ENCODE peak calls at places on chromosomes 7 and 10, in five cellular contexts. Q, R, P, N and M are unnamed samples.

GRCh38 chr7:66930341-66930740 is 9.3 kb downstream of the TMEM248 start:
- DNase-seq in Q (no peak), P (peak), R (no peak), N (peak), M (peak)

GRCh38 chr10:48444861-48445841 is 138.7 kb downstream of the MAPK8 start:
- DNase-seq in Q (no peak), P (no peak), N (no peak), R (peak), M (no peak)

GRCh38 chr7:155644971-155645509 is 579 bp downstream of the RBM33 start:
- DNase-seq in N (peak), Q (peak), P (peak), R (peak), M (peak)

GRCh38 chr7:50657341-50657873 is 92.2 kb upstream of the DDC start:
- DNase-seq in P (no peak), N (peak), Q (no peak), R (no peak), M (peak)

GRCh38 chr7:112215787-112216186 is 9.3 kb downstream of the ZNF277 start:
- DNase-seq in N (no peak), R (no peak), Q (no peak), P (no peak), M (no peak)

GRCh38 chr10:36578306-36578705 is 547.1 kb upstream of the ANKRD30A start:
- DNase-seq in Q (no peak), R (no peak), P (peak), N (peak), M (peak)

GRCh38 chr7:24566274-24566673 is 7.0 kb upstream of the PALS2 start:
- DNase-seq in R (no peak), Q (no peak), P (no peak), N (no peak), M (no peak)

GRCh38 chr10:110525349-110526260 is 27.9 kb downstream of the DUSP5 start:
- DNase-seq in Q (no peak), P (peak), N (peak), R (no peak), M (peak)

GRCh38 chr7:155203882-155204691 is 93.6 kb upstream of the INSIG1 start:
- DNase-seq in N (no peak), P (no peak), R (no peak), Q (no peak), M (no peak)

GRCh38 chr10:6212266-6212640 is 9.5 kb downstream of the PFKFB3 start:
- DNase-seq in P (no peak), N (no peak), R (no peak), Q (no peak), M (peak)

GRCh38 chr10:99328579-99329237 is 448 bp upstream of the CNNM1 start:
- DNase-seq in Q (no peak), N (peak), R (no peak), P (no peak), M (peak)

GRCh38 chr7:156673902-156674301 is 33.3 kb downstream of the RNF32 start:
- DNase-seq in Q (no peak), N (no peak), P (no peak), R (no peak), M (no peak)

GRCh38 chr10:121436630-121437311 is 161.5 kb downstream of the FGFR2 start:
- DNase-seq in N (no peak), R (no peak), P (no peak), Q (no peak), M (no peak)

GRCh38 chr10:99429521-99430095 is 816 bp downstream of the GOT1 start:
- DNase-seq in N (no peak), P (no peak), Q (peak), R (no peak), M (no peak)

GRCh38 chr7:30914611-30915601 is 3.3 kb downstream of the AQP1 start:
- DNase-seq in P (peak), R (no peak), Q (no peak), N (peak), M (peak)

GRCh38 chr10:47047577-47048532 is 136.6 kb downstream of the PTPN20 start:
- DNase-seq in R (peak), N (peak), Q (peak), P (peak), M (peak)
- TF ChIP-seq CTCF in R (peak), N (peak), Q (peak), P (peak), M (peak)

GRCh38 chr10:124119933-124120332 is 26.5 kb upstream of the CHST15 start:
- DNase-seq in N (no peak), Q (peak), R (no peak), P (no peak), M (no peak)

GRCh38 chr10:124120410-124121061 is 27.1 kb upstream of the CHST15 start:
- DNase-seq in Q (no peak), R (no peak), N (no peak), P (no peak), M (no peak)

GRCh38 chr10:124123141-124123540 is 29.7 kb upstream of the CHST15 start:
- DNase-seq in R (no peak), P (peak), N (no peak), Q (no peak), M (no peak)

GRCh38 chr10:124124123-124124768 is 30.8 kb upstream of the CHST15 start:
- DNase-seq in N (no peak), R (no peak), P (no peak), Q (peak), M (no peak)

DNA sequence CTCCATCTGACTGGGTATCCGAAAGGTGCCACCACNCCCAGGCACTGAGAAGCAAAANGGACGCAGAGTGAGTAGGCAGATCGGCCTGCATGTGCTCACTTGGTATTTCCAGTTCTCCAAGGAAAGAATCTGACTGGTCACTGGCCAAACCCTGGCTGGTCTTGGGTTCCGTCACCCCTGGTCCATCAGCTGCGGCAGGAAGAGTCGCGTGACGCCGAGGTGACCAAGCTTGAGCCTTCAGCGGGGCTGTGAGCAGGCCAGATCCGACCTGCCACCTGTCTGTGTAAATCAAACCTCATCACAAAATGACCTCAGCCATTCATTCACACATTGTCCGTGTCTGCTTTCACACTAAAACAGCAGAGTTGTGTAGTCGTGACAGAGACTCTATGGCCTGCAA is 28.8 kb upstream of the CHST15 start:
- DNase-seq in P (no peak), N (no peak), R (no peak), Q (no peak), M (no peak)
- H3K4me3 ChIP-seq in P (no peak), N (no peak), R (no peak), Q (no peak), M (no peak)

DNA sequence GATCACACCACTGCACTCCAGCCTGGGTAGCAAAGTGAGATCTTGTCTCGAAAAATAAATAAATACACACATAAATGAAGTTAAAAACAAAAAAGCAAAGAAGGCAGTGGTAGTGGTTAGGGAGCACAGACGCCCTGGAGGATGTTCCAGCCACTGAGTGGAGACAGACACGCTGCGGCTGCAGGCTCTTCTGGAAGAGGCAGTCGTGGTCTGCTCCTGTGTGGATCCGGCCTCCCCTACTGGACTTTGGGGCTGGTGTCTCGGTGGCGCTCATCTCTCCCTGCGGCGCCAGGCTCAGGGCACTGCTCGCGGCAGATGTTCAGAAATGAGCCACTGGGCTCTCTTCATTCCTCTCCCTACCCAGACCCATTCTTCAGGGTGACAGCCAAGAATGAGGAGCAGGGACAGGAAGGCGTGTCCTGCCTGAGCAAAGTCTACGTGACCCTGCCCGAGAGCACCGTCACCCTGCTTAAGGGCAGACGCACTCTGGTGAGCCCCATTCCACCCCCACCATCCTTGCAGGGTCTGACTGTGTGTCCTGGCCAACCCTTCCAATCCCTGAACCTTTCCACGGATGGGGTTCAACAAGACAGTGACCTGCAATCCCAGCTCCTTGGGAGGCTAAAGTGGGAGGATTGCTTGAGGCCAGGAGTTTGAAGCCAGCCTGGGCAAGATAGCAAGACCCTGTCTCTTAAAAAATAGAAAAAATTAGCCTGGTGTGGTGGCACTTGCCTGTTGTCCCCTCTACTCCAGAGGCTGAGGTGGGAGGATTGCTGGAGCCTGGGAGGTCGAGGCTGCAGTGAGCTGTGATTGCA is 26.2 kb downstream of the ZAN start:
- DNase-seq in R (no peak), N (no peak), Q (no peak), P (no peak), M (no peak)
- TF ChIP-seq CTCF in R (no peak), N (no peak), Q (no peak), P (no peak), M (no peak)

DNA sequence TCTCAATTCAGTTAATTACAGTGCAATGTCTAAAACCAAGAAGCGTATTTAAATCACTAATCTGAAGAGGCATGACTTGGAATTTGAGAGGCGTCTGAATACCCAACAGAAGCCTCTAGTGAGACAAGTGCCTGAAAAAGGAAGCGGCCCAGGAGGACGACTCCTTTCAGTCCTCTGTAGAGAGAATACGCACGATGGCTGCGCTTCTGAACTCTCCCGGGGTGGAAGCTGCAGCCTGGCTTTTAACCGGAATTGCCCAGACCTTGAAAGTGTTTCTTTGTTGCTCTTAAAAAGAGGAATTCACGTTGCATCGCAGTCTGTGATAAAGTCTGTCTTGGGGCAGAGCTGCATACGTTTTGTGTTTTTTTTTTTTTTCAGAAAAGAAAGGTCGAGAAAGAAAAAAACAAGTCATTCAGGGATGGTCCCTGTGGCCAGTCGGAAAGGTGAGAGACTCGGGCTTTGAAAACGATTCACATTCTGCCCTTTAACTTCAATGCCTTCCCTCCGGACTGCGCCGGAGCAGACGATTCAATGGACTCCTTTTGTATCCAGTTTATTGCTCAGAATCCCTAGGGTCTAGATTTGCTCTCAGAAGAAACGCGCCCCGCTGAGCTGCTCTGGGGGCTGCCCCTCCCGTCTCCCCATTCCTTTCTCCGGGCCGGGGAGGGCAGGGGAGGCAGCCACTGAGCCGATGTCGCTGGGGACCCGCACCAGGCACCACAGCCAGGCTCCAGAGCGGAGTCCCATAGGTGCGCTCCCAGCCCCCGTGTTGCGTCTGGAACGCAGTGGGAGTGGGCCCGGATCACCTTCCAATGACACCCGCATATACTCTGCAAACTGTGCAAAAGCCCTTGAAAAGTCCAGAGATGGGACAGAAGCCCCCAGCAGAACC is 994 bp upstream of the PTF1A start:
- DNase-seq in P (no peak), Q (no peak), N (no peak), R (no peak), M (no peak)
- H3K4me3 ChIP-seq in P (no peak), Q (no peak), N (no peak), R (no peak), M (no peak)

DNA sequence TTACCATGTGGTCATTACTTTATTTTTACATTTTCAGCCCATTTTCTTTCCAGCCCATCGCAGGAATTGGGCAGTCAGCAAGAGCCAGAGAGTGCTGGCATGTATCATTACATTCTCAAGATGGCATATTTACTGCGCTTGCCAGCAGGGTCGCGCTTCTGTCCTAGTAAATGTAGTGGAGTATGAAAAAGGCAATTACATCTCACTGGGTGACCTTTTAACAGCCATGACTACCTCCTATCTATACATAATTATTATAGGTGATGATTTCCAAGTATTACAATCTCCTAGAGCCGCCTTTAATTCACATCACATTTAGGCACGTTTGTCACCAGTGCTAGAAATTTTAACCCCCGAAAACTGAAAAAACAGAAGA is 433.7 kb upstream of the MGMT start:
- DNase-seq in N (no peak), Q (no peak), R (no peak), P (no peak), M (no peak)
- TF ChIP-seq CTCF in N (no peak), Q (no peak), R (no peak), P (no peak), M (no peak)